ENCODE peak calls at places on chromosomes 4 and X, in six cellular contexts. A is stimulated activated CD8-positive, alpha-beta memory T cell treated with anti-CD3 and anti-CD28 coated beads, Interleukin-7, amount 100 ng/mL, for 48 hours; C is coronary artery; J is neural crest cell; D is stimulated activated CD4-positive, alpha-beta T cell treated with anti-CD3 and anti-CD28 coated beads, Interleukin-4, amount 100 ng/mL, for 1 hour; R is HTR-8/SVneo. G is an unnamed sample.

GRCh38 chrX:95893632-95894031 is 791.0 kb upstream of the DIAPH2 start:
- DNase-seq in A (no peak), C (no peak), J (no peak), D (no peak), R (no peak), G (no peak)

GRCh38 chrX:133544778-133545177 is 129.5 kb upstream of the GPC4 start:
- DNase-seq in A (no peak), C (no peak), J (no peak), D (no peak), R (no peak), G (no peak)

GRCh38 chr4:149531861-149532260 is 283.8 kb downstream of the IQCM start:
- DNase-seq in A (no peak), C (no peak), J (no peak), D (no peak), R (no peak), G (no peak)

GRCh38 chrX:13028871-13029336 is 15.5 kb downstream of the FAM9C start:
- DNase-seq in A (no peak), C (no peak), J (no peak), D (no peak), R (no peak), G (no peak)

GRCh38 chrX:51272638-51273037 is 60.0 kb upstream of the NUDT10 start:
- DNase-seq in A (no peak), C (no peak), J (no peak), D (no peak), R (no peak), G (no peak)

GRCh38 chrX:54181196-54181953 is 1.7 kb downstream of the FAM120C start:
- DNase-seq in A (no peak), C (no peak), J (no peak), D (no peak), R (no peak), G (no peak)

GRCh38 chr4:98828801-98829200 is 100.1 kb downstream of the EIF4E start:
- DNase-seq in A (no peak), C (no peak), J (no peak), D (peak), R (no peak), G (no peak)

GRCh38 chr4:87213425-87213824 is 7.0 kb downstream of the KLHL8 start:
- DNase-seq in A (no peak), C (no peak), J (no peak), D (no peak), R (no peak), G (no peak)

GRCh38 chr4:8302331-8302730 is 32.8 kb downstream of the HTRA3 start:
- DNase-seq in A (no peak), C (no peak), J (no peak), D (no peak), R (no peak), G (no peak)

GRCh38 chr4:42871685-42872271 is 20.7 kb upstream of the GRXCR1 start:
- DNase-seq in A (no peak), C (no peak), J (no peak), D (no peak), R (no peak), G (no peak)

GRCh38 chrX:137195991-137196390 is 162.2 kb upstream of the GPR101 start:
- DNase-seq in A (no peak), C (no peak), J (no peak), D (no peak), R (no peak), G (no peak)

GRCh38 chr4:1723131-1723801 is 1.9 kb downstream of the TACC3 start:
- DNase-seq in A (peak), C (no peak), J (no peak), D (peak), R (no peak), G (no peak)

GRCh38 chr4:4673070-4673469 is 131.2 kb upstream of the STX18 start:
- DNase-seq in A (no peak), C (no peak), J (peak), D (no peak), R (no peak), G (peak)

GRCh38 chr4:163331629-163332360 is 601 bp downstream of the NPY1R start:
- DNase-seq in A (no peak), C (no peak), J (peak), D (peak), R (peak), G (peak)

GRCh38 chrX:19046343-19047215 is 62.7 kb upstream of the PHKA2 start:
- DNase-seq in A (no peak), C (no peak), J (no peak), D (no peak), R (peak), G (peak)

GRCh38 chr4:661856-662761 is 12.0 kb downstream of the ATP5ME start:
- DNase-seq in A (no peak), C (no peak), J (no peak), D (peak), R (no peak), G (no peak)

GRCh38 chrX:121356139-121356849 is 308.9 kb downstream of the GLUD2 start:
- DNase-seq in A (no peak), C (no peak), J (no peak), D (no peak), R (no peak), G (no peak)

GRCh38 chr4:17787315-17787714 is 5.9 kb upstream of the FAM184B start:
- DNase-seq in A (no peak), C (no peak), J (no peak), D (no peak), R (no peak), G (no peak)

GRCh38 chrX:39854772-39855747 is 242.7 kb downstream of the BCOR start:
- DNase-seq in A (peak), C (no peak), J (no peak), D (peak), R (no peak), G (no peak)

GRCh38 chr4:98747659-98748091 is 89.3 kb upstream of the TSPAN5 start:
- DNase-seq in A (no peak), C (no peak), J (no peak), D (no peak), R (no peak), G (no peak)

GRCh38 chrX:40877869-40878268 is 142.5 kb upstream of the MED14 start:
- DNase-seq in A (no peak), C (no peak), J (no peak), D (no peak), R (no peak), G (no peak)

GRCh38 chr4:106690487-106690886 is 321.9 kb upstream of the GIMD1 start:
- DNase-seq in A (no peak), C (no peak), J (no peak), D (no peak), R (peak), G (peak)

G was measured in AG08396.